ENCODE peak calls at places on chromosomes 11 and 22, in six cellular contexts. L is mesendoderm, H is H9, M is H1, K is neuronal stem cell, B is mesenchymal stem cell. Q is an unnamed sample.

GRCh38 chr11:75429902-75430691 is 2.9 kb downstream of the KLHL35 start:
- DNase-seq in L (peak; percentile 79), H (peak; percentile 69), M (no peak), K (no peak), B (peak; percentile 73), Q (peak; percentile 63)

GRCh38 chr11:120634706-120635105 is 123.2 kb downstream of the GRIK4 start:
- DNase-seq in L (no peak), H (no peak), M (no peak), K (no peak), B (no peak), Q (no peak)

GRCh38 chr22:24440270-24440717 is 12.9 kb downstream of the ADORA2A start:
- DNase-seq in L (no peak), H (no peak), M (no peak), K (no peak), B (no peak), Q (no peak)

GRCh38 chr11:94144233-94144632 is 15.6 kb downstream of the PANX1 start:
- DNase-seq in L (peak; percentile 68), H (no peak), M (no peak), K (no peak), B (peak; percentile 42), Q (no peak)

GRCh38 chr11:33376331-33377099 is 119.3 kb downstream of the HIPK3 start:
- DNase-seq in L (peak; percentile 16), H (peak; percentile 59), M (no peak), K (peak; percentile 11), B (no peak), Q (no peak)

GRCh38 chr11:103619480-103619879 is 417.0 kb upstream of the DDI1 start:
- DNase-seq in L (no peak), H (no peak), M (no peak), K (no peak), B (no peak), Q (no peak)

GRCh38 chr22:25402501-25403283 is 161.8 kb upstream of the GRK3 start:
- DNase-seq in L (peak; percentile 63), H (no peak), M (no peak), K (no peak), B (peak; percentile 36), Q (peak; percentile 59)

GRCh38 chr11:45925550-45925949 is 3.1 kb downstream of the LARGE2 start:
- DNase-seq in L (no peak), H (no peak), M (no peak), K (no peak), B (no peak), Q (no peak)

GRCh38 chr11:117972589-117973445 is 13.4 kb upstream of the IL10RA start:
- DNase-seq in L (no peak), H (no peak), M (no peak), K (no peak), B (no peak), Q (no peak)

GRCh38 chr11:28049338-28050216 is 58.4 kb downstream of the KIF18A start:
- DNase-seq in L (no peak), H (no peak), M (no peak), K (no peak), B (peak; percentile 71), Q (peak; percentile 54)

GRCh38 chr11:7967826-7968225 is 2.6 kb upstream of the NLRP10 start:
- DNase-seq in L (no peak), H (no peak), M (no peak), K (no peak), B (no peak), Q (peak; percentile 74)

GRCh38 chr11:88813233-88813915 is 252.4 kb downstream of the GRM5 start:
- DNase-seq in L (no peak), H (no peak), M (no peak), K (no peak), B (no peak), Q (no peak)

GRCh38 chr11:61693897-61694840 is 14.0 kb downstream of the DAGLA start:
- DNase-seq in L (no peak), H (no peak), M (no peak), K (no peak), B (no peak), Q (no peak)

GRCh38 chr11:117090111-117090706 is 8.0 kb downstream of the SIK3 start:
- DNase-seq in L (no peak), H (no peak), M (no peak), K (no peak), B (no peak), Q (no peak)

GRCh38 chr22:30221121-30221992 is 25.2 kb downstream of the LIF start:
- DNase-seq in L (no peak), H (no peak), M (no peak), K (no peak), B (no peak), Q (no peak)

GRCh38 chr11:86910592-86910991 is 44.6 kb downstream of the FZD4 start:
- DNase-seq in L (no peak), H (no peak), M (no peak), K (no peak), B (no peak), Q (peak; percentile 38)

GRCh38 chr22:30427871-30428270 is 2.3 kb downstream of the MTFP1 start:
- DNase-seq in L (no peak), H (no peak), M (no peak), K (no peak), B (no peak), Q (no peak)

GRCh38 chr11:121741954-121742361 is 289.2 kb upstream of the SORL1-AS1 start:
- DNase-seq in L (no peak), H (no peak), M (no peak), K (no peak), B (no peak), Q (peak; percentile 52)

GRCh38 chr11:75004215-75004614 is 15.5 kb downstream of the NEU3 start:
- DNase-seq in L (no peak), H (no peak), M (no peak), K (no peak), B (no peak), Q (no peak)

GRCh38 chr11:125078516-125079140 is 15.5 kb downstream of the SLC37A2 start:
- DNase-seq in L (no peak), H (no peak), M (no peak), K (no peak), B (no peak), Q (no peak)

GRCh38 chr11:74749127-74749964 is 697 bp downstream of the RNF169 start:
- DNase-seq in L (peak; percentile 80), H (peak; percentile 56), M (no peak), K (no peak), B (peak; percentile 49), Q (peak; percentile 29)

GRCh38 chr11:117256573-117256972 is 24.1 kb downstream of the RNF214 start:
- DNase-seq in L (no peak), H (no peak), M (no peak), K (no peak), B (peak; percentile 42), Q (peak; percentile 71)

GRCh38 chr11:66639066-66639813 is 737 bp downstream of the RBM4 start:
- DNase-seq in L (peak; percentile 57), H (no peak), M (no peak), K (no peak), B (peak; percentile 73), Q (peak; percentile 42)

GRCh38 chr22:19022755-19023154 is 86.7 kb upstream of the PRODH start:
- DNase-seq in L (no peak), H (no peak), M (no peak), K (no peak), B (no peak), Q (no peak)

GRCh38 chr22:20867179-20868099 is 8.6 kb downstream of the SNAP29 start:
- DNase-seq in L (no peak), H (no peak), M (no peak), K (peak; percentile 27), B (peak; percentile 82), Q (peak; percentile 46)
- H2BK15ac ChIP-seq in L (no peak overlapping the region), H (no peak overlapping the region), M (no peak overlapping the region), K (no peak overlapping the region), B (no peak overlapping the region), Q (peak overlapping the region; percentile 11)

GRCh38 chr11:123164732-123165450 is 30.2 kb downstream of the CLMP start:
- DNase-seq in L (no peak), H (no peak), M (no peak), K (no peak), B (peak; percentile 50), Q (peak; percentile 44)
- H2BK15ac ChIP-seq in L (no peak overlapping the region), H (no peak overlapping the region), M (no peak overlapping the region), K (no peak overlapping the region), B (no peak overlapping the region), Q (peak overlapping the region; percentile 92)

DNA sequence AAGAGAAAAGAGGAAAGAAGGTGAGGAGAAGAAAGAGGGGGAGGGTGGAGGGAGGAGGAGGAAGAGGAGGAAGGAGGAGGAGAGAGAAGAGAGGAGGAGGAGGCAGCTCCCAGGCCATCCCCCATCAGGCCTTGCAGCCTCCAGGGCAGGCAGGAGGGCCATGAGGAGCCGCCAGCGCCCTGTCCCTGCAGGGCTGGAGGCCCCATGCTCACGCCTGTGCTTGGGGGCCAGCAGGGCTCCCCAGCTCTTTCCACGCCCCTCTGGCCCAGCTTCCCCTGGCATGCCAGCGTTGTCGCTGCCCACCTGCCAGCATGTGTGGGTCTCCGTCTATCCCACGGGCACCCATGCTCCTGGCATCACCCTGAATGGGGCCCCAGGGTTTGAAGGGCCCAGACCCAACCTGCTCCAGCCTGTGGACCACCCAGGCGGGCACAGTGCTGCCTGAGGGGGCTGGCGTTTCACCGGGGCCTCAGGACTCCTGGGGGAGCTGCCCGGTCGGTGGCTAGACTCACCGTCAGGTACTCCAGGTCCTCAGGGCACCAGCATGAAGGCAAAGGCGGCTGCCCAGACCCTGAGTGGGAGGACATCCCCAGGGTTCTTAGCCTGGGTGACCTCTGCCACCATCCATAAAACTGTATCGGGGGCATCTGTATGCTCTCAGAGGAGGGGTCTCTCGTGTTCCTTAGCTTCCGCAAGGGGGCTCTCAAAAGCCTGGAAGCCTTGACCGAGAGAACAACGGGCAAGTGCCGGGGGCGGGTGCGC is 5.3 kb downstream of the TSPAN32 start:
- DNase-seq in L (no peak), H (peak; percentile 25), M (no peak), K (no peak), B (peak; percentile 22), Q (peak; percentile 27)
- H2BK15ac ChIP-seq in L (no peak overlapping the region), H (no peak overlapping the region), M (no peak overlapping the region), K (peak overlapping the region; percentile 25), B (peak overlapping the region; percentile 49), Q (peak overlapping the region; percentile 9)

GRCh38 chr11:77236901-77237300 is 64.6 kb downstream of the GDPD4 start:
- DNase-seq in L (no peak), H (no peak), M (no peak), K (no peak), B (peak; percentile 16), Q (peak; percentile 66)
- H2BK15ac ChIP-seq in L (no peak overlapping the region), H (no peak overlapping the region), M (no peak overlapping the region), K (no peak overlapping the region), B (no peak overlapping the region), Q (no peak overlapping the region)

GRCh38 chr11:72583616-72584292 is 90.5 kb downstream of the PDE2A start:
- DNase-seq in L (no peak), H (no peak), M (no peak), K (no peak), B (no peak), Q (no peak)
- H2BK15ac ChIP-seq in L (no peak overlapping the region), H (no peak overlapping the region), M (peak overlapping the region; percentile 61), K (no peak overlapping the region), B (no peak overlapping the region), Q (no peak overlapping the region)

GRCh38 chr11:64804346-64805210 is 1.6 kb upstream of the MAP4K2 start:
- DNase-seq in L (peak; percentile 44), H (peak; percentile 69), M (no peak), K (no peak), B (peak; percentile 15), Q (no peak)
- H2BK15ac ChIP-seq in L (no peak overlapping the region), H (no peak overlapping the region), M (no peak overlapping the region), K (no peak overlapping the region), B (no peak overlapping the region), Q (no peak overlapping the region)

Q was measured in IMR-90.